ENCODE peak calls at places on chromosome 1, in five cellular contexts. U is IMR-90, V is transverse colon, C is body of pancreas, K is Peyer's patch. F is an unnamed sample.

GRCh38 chr1:241637604-241638003 is 2.6 kb downstream of the CHML start:
- DNase-seq in K (no peak), C (no peak), U (peak; percentile 40), V (no peak), F (no peak)

GRCh38 chr1:64246294-64246917 is 43.0 kb downstream of the UBE2U start:
- DNase-seq in V (no peak), U (peak; percentile 59), C (no peak), K (no peak), F (no peak)

GRCh38 chr1:3585940-3586568 is 25.3 kb downstream of the MEGF6 start:
- DNase-seq in C (no peak), V (no peak), K (no peak), U (no peak), F (no peak)

GRCh38 chr1:184049291-184049690 is 2.2 kb upstream of the TSEN15 start:
- DNase-seq in C (no peak), K (no peak), U (no peak), V (no peak), F (no peak)

GRCh38 chr1:36479505-36480051 is 3.1 kb downstream of the CSF3R start:
- DNase-seq in U (no peak), K (no peak), C (no peak), V (no peak), F (no peak)

GRCh38 chr1:35707253-35708178 is 11.2 kb downstream of the C1orf216 start:
- DNase-seq in U (no peak), C (peak; percentile 39), V (peak; percentile 35), K (peak; percentile 70), F (no peak)

GRCh38 chr1:145740269-145740668 is 21.0 kb downstream of the CD160 start:
- DNase-seq in K (no peak), U (peak; percentile 98), V (no peak), C (no peak), F (no peak)

GRCh38 chr1:167221126-167221803 is 579 bp downstream of the POU2F1 start:
- DNase-seq in K (no peak), C (no peak), V (no peak), U (no peak), F (no peak)

GRCh38 chr1:14733053-14733778 is 134.7 kb downstream of the KAZN start:
- DNase-seq in V (no peak), C (peak; percentile 20), U (no peak), K (no peak), F (no peak)

GRCh38 chr1:116345830-116346229 is 27.2 kb upstream of the ATP1A1 start:
- DNase-seq in C (no peak), U (no peak), K (no peak), V (no peak), F (no peak)

GRCh38 chr1:152907686-152908601 is at the start of gene IVL:
- DNase-seq in V (no peak), U (no peak), C (no peak), K (no peak), F (peak; percentile 90)

GRCh38 chr1:52192436-52192835 is 50.5 kb downstream of the ZFYVE9 start:
- DNase-seq in V (no peak), K (no peak), C (no peak), U (peak; percentile 18), F (no peak)

GRCh38 chr1:30652151-30652915 is 71.1 kb downstream of the MATN1 start:
- DNase-seq in K (peak; percentile 25), U (no peak), V (no peak), C (peak; percentile 30), F (no peak)

GRCh38 chr1:233909195-233909594 is 4.7 kb downstream of the SLC35F3 start:
- DNase-seq in C (no peak), K (no peak), V (no peak), U (no peak), F (no peak)

GRCh38 chr1:234720709-234721436 is 110.9 kb upstream of the IRF2BP2 start:
- DNase-seq in C (no peak), V (no peak), U (no peak), K (no peak), F (no peak)

GRCh38 chr1:92882817-92883216 is 51.0 kb downstream of the RPL5 start:
- DNase-seq in U (no peak), V (peak; percentile 21), C (no peak), K (no peak), F (no peak)

GRCh38 chr1:32005522-32005921 is 8.1 kb upstream of the KHDRBS1 start:
- DNase-seq in K (no peak), U (no peak), V (no peak), C (no peak), F (no peak)

DNA sequence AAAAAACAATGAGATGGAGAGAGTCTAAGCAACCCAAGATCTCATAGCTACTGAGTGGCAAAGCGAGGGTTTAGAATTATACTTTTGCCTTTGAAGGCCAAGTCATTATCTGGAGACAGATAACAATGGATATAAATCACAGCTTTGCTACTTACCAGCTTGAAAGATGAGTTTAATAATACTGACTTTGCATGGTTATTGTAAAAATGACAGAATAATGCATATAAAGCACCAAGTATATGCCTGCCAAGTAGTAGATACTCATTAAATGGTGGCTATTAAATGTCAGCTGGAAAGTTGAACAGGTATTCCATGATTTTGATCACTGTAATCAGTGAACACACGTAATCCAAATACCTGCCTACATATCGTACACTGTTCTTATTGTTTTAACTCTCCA is 241.6 kb upstream of the SGIP1 start:
- DNase-seq in K (no peak), C (no peak), V (no peak), U (no peak), F (no peak)
- H3K4me1 ChIP-seq in K (no peaks in the 10 kb centered on the region), C (no peaks in the 10 kb centered on the region), V (no peaks in the 10 kb centered on the region), U (peaks cover 6% of the 10 kb centered on the region), F (no peaks in the 10 kb centered on the region)

DNA sequence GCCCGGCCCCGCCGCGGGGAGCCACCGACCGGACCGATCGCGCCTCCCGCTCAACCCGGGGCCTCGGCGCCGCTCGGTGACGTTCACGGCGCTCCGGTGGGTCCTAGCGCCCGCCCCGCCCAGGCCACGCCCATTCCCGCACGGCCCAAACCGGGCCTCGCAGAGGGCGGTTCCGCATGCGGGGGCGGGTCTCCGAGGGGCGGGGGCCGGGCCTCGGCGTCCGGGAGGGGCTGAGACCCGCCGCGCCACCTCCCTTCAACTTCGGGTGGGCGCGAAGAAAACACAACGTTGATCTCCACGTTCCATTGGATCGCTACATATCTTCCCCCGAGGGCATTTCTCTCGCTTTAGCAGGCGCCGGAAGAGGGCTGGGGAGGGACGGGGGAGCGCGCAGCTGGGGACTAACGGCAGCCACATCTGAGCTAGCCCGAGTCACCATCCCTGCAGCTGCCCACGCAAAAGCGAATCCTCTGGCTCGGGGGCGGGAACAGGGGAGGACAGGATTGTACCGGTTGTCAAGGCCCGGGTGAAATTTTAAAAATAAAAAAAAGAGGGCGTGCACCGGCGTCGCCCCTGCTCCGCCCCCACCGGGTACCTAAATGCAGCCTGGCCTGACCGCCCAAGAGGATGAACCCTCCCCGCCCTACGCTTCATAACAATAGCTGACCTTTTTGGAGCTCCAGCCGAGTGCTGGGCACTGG is at the start of gene MAD2L2:
- DNase-seq in V (peak; percentile 90), K (peak; percentile 90), U (peak; percentile 75), C (peak; percentile 85), F (peak; percentile 95)
- TF ChIP-seq POLR2A in V (peak; percentile 36), K (no peak), U (peak; percentile 43), C (peak; percentile 64), F (peak; percentile 75)

GRCh38 chr1:20377516-20378270 is 87.0 kb downstream of the VWA5B1 start:
- DNase-seq in C (no peak), U (no peak), K (peak; percentile 35), V (no peak), F (no peak)
- H3K4me1 ChIP-seq in C (no peaks in the 10 kb centered on the region), U (peaks cover 10% of the 10 kb centered on the region), K (no peaks in the 10 kb centered on the region), V (no peaks in the 10 kb centered on the region), F (no peaks in the 10 kb centered on the region)

DNA sequence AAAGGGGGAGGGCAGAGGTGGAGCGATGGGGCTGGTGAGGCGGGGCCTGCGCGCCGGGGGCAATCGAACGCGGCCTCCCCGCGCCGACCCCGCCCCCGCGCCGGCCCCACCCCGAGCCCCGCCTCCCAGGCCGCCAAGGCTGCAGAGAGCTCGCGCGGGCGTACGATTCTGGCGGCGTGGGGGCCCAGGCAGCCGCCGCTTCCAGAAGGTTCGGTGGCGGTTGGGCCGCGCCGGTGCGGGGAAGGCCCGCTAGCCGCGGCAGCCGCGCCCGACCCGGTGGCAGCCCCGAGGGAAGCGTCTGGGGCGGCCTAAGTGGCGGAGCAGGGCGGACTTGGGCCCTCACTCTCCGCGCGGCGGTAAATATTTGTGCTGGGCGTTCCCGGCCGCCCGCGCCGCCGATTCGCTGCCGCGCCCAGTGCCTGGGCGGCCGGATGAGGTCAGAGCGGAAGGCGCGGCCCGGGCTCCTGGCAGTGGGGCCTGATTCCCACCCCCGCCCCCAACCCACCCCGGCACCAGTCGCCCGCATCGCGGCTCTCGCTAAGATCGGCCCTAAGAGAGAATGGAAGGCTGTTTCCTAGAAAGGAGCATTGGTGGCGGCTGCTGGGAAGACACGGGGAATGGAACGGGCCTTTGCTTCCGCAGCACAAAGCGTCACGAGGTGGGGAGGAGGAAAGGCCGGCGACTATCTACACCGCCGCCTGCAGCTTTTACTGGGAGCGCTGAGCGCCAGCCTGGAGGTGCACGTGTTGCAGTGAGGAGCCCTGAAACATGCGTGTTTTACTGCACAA is at the start of gene ACOT7:
- DNase-seq in K (peak; percentile 95), V (peak; percentile 92), C (peak; percentile 90), U (peak; percentile 78), F (peak; percentile 96)
- TF ChIP-seq POLR2A in K (peak; percentile 59), V (peak; percentile 80), C (peak; percentile 73), U (peak; percentile 88), F (peak; percentile 27)

GRCh38 chr1:23592209-23592905 is 33.1 kb upstream of the ID3 start:
- DNase-seq in K (no peak), C (no peak), V (no peak), U (no peak), F (no peak)

GRCh38 chr1:23593556-23594148 is 34.4 kb upstream of the ID3 start:
- DNase-seq in K (no peak), C (peak; percentile 77), V (no peak), U (peak; percentile 59), F (no peak)

GRCh38 chr1:23594149-23594917 is 35.0 kb upstream of the ID3 start:
- DNase-seq in C (no peak), K (no peak), U (no peak), V (no peak), F (no peak)

GRCh38 chr1:23591460-23592208 is 32.3 kb upstream of the ID3 start:
- DNase-seq in U (peak; percentile 46), K (no peak), C (no peak), V (no peak), F (no peak)

GRCh38 chr1:23593042-23593521 is 33.8 kb upstream of the ID3 start:
- DNase-seq in V (no peak), U (no peak), K (no peak), C (no peak), F (no peak)
- H3K4me1 ChIP-seq in V (no peaks in the 10 kb centered on the region), U (peaks cover 14% of the 10 kb centered on the region), K (peaks cover 7% of the 10 kb centered on the region), C (peaks cover 32% of the 10 kb centered on the region), F (peaks cover 12% of the 10 kb centered on the region)

DNA sequence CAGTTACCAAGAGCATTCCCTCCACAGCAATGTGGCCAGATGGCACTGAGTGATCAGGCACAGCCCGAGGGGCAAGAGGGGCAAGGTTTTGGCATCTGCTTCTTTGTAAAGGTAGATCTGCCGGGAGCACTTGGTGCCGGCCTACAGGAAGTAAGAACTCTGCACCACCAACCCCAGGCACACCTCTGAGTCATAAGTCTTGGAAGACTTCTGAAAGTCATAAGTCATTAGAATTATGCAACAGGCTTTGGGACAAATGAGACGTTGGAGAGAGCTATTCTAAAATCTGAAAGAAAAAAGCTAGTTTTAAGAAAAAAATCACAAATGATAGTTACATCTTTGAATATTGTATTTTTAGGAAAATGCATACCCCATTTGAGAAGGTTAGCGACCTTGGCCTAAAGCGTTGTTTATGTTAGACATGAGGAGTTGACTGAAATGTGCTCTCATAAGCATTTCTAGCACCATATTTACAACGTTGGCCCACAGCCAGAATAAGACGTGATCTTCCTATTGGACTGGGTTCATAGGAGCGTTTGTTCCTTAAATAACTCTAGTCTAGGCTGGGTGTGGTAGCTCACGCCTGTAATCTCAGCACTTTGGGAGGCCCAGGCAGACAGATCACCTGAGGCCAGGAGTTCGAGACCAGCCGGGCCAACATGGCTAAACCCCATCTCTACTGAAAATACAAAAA is 37.7 kb upstream of the MAP10 start:
- DNase-seq in U (peak; percentile 74), K (peak; percentile 67), C (no peak), V (peak; percentile 82), F (no peak)
- TF ChIP-seq POLR2A in U (no peak), K (peak; percentile 25), C (no peak), V (peak; percentile 54), F (no peak)

F was measured in esophagus muscularis mucosa.